ENCODE peak calls at places on chromosomes 4 and X, in five cellular contexts. R is HCT116, N is tibial nerve, M is Peyer's patch, H is colonic mucosa. V is an unnamed sample.
A peak's percentile ranks its signal among the peaks of the same experiment; 100 is the strongest.

GRCh38 chr4:30714408-30715031 is 5.6 kb upstream of the PCDH7 start:
- DNase-seq in R (peak; percentile 73), N (peak; percentile 49), M (no peak), H (peak; percentile 47), V (no peak)

GRCh38 chr4:136012250-136012649 is 1520.0 kb downstream of the PCDH18 start:
- DNase-seq in R (no peak), N (no peak), M (no peak), H (no peak), V (no peak)

GRCh38 chrX:75210602-75211001 is 54.5 kb upstream of the ABCB7 start:
- DNase-seq in R (no peak), N (no peak), M (no peak), H (no peak), V (no peak)

GRCh38 chrX:15973299-15973698 is 118.7 kb upstream of the AP1S2 start:
- DNase-seq in R (peak; percentile 21), N (no peak), M (no peak), H (peak; percentile 20), V (no peak)

GRCh38 chr4:61533140-61533539 is 333.0 kb downstream of the ADGRL3 start:
- DNase-seq in R (no peak), N (no peak), M (no peak), H (no peak), V (no peak)

GRCh38 chr4:123699823-123700822 is 303.5 kb downstream of the SPRY1 start:
- DNase-seq in R (no peak), N (no peak), M (no peak), H (no peak), V (no peak)

GRCh38 chr4:151957163-151957562 is 196.4 kb upstream of the GATB start:
- DNase-seq in R (no peak), N (no peak), M (no peak), H (no peak), V (no peak)

GRCh38 chr4:40238008-40238699 is 41.3 kb downstream of the RHOH start:
- DNase-seq in R (no peak), N (no peak), M (no peak), H (no peak), V (no peak)

GRCh38 chr4:155899891-155900290 is 3.6 kb upstream of the TDO2 start:
- DNase-seq in R (no peak), N (no peak), M (no peak), H (no peak), V (no peak)

GRCh38 chr4:116926631-116927295 is 158.6 kb downstream of the TRAM1L1 start:
- DNase-seq in R (no peak), N (no peak), M (no peak), H (no peak), V (no peak)

GRCh38 chr4:124437853-124438495 is 274.6 kb downstream of the ANKRD50 start:
- DNase-seq in R (no peak), N (no peak), M (no peak), H (no peak), V (no peak)

GRCh38 chr4:140952709-140953108 is 180.6 kb downstream of the RNF150 start:
- DNase-seq in R (no peak), N (no peak), M (no peak), H (no peak), V (no peak)

GRCh38 chrX:54530358-54530900 is 410 bp downstream of the GNL3L start:
- DNase-seq in R (no peak), N (peak; percentile 4), M (no peak), H (no peak), V (no peak)

GRCh38 chr4:49002931-49003330 is 16.9 kb downstream of the CWH43 start:
- DNase-seq in R (no peak), N (no peak), M (no peak), H (no peak), V (no peak)

GRCh38 chr4:48998440-48998839 is 12.4 kb downstream of the CWH43 start:
- DNase-seq in R (no peak), N (no peak), M (no peak), H (no peak), V (no peak)

GRCh38 chr4:48997962-48998361 is 11.9 kb downstream of the CWH43 start:
- DNase-seq in R (no peak), N (no peak), M (no peak), H (no peak), V (no peak)

GRCh38 chr4:49000806-49001205 is 14.7 kb downstream of the CWH43 start:
- DNase-seq in R (no peak), N (no peak), M (no peak), H (no peak), V (no peak)
- H3K9me3 ChIP-seq in R (no peaks in the 10 kb centered on the region), N (no peaks in the 10 kb centered on the region), M (no peaks in the 10 kb centered on the region), H (no peaks in the 10 kb centered on the region), V (no peaks in the 10 kb centered on the region)

DNA sequence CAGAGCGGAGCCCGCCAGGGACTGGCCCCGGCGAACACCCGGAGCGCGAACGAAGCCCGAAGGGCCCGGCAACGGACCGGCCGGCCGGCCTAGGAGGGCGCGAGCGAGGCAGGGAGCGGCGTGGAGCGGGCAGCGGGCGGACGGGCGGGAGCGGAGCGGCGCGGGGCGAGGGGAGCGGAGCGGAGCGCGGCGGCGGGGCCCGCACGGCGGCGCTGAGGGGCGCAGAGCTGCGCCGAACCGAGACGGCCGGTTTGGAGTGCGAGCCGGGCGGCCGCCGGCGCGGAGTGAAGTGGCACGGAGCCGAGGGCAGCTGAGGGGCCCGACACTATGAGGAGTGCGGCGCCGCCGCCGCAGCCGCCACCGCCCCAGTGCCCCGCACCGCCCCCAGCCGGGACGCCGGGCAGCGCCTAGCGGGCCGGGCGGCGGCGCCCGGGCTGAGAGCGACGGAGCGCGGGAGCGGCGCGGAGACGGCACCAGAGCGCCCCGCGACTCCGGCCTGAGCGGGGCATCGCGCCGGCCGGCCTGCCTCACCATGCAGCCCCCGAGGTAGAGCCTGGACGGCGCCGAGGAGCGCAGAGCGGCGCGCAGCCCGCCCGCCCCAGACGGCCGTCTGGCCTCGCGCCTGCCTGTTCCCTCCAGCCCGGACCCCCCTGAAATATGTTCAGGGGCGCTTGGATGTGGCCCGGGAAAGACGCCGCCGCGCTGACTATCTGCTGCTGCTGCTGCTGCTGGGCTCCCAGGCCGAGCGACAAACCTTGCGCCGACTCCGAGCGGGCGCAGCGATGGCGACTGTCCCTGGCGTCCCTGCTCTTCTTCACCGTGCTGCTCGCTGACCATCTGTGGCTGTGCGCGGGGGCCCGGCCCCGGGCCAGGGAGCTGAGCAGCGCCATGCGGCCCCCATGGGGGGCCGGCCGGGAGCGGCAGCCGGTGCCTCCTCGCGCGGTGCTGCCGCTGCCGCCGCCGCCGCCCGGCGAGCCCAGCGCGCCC is 793 bp downstream of the NALF2 start:
- DNase-seq in R (no peak), N (no peak), M (no peak), H (no peak), V (no peak)
- H3K4me3 ChIP-seq in R (peak overlapping the region; percentile 53), N (peak overlapping the region; percentile 27), M (no peak overlapping the region), H (peak overlapping the region; percentile 38), V (peak overlapping the region; percentile 43)

DNA sequence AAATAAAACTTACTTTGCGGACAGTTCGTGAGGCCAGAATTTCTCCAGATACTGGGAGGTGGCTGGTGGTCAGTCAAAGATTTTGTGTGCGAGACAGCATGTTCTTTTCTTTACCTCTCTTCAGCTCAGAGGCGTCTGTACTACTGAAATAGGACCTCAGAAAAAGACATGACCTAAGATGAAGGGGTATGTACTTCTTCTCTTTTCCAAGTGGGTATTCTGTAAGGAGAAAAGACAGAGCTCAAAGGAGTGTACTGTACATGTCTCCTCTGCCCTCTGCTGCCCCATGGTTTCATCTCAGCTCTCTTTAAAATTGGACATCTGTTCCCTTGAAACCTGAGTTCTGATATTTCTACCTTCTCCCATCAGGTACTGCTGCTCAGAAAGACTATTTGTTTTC is 38.1 kb downstream of the SEPTIN11 start:
- DNase-seq in R (no peak), N (no peak), M (no peak), H (no peak), V (no peak)
- TF ChIP-seq CTCF in R (no peak), N (no peak), M (no peak), H (no peak), V (no peak)

GRCh38 chrX:6472652-6473342 is 62.1 kb downstream of the VCX3A start:
- DNase-seq in R (no peak), N (no peak), M (no peak), H (no peak), V (no peak)
- H3K9me3 ChIP-seq in R (no peaks in the 10 kb centered on the region), N (no peaks in the 10 kb centered on the region), M (no peaks in the 10 kb centered on the region), H (no peaks in the 10 kb centered on the region), V (no peaks in the 10 kb centered on the region)

GRCh38 chr4:139018971-139019758 is 3.6 kb downstream of the NOCT start:
- DNase-seq in R (no peak), N (no peak), M (no peak), H (no peak), V (no peak)
- H3K4me3 ChIP-seq in R (no peak overlapping the region), N (no peak overlapping the region), M (no peak overlapping the region), H (no peak overlapping the region), V (no peak overlapping the region)

GRCh38 chr4:72602396-72602795 is 33.4 kb upstream of the ADAMTS3 start:
- DNase-seq in R (no peak), N (no peak), M (no peak), H (no peak), V (no peak)

GRCh38 chr4:72606751-72607150 is 37.7 kb upstream of the ADAMTS3 start:
- DNase-seq in R (no peak), N (no peak), M (no peak), H (no peak), V (no peak)

DNA sequence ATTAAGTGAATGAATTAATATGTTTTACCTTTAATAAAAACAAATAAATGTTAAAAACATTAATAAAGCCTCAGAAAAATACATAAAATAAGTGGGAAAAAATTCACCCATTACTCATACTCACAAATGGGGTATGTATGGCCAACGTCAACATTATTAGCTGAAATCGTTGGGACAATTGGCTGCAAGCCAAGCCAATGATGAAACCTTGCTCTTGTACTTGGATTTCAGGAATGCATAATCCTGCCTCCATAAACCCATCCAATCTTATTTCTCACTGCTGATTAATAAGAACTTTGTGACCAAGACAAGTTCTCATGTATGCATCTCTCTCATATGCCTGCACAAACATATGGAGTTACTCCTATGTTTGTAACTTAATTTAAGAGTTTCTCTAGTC is 35.3 kb upstream of the ADAMTS3 start:
- DNase-seq in R (no peak), N (peak; percentile 28), M (no peak), H (no peak), V (no peak)
- TF ChIP-seq CTCF in R (no peak), N (no peak), M (no peak), H (no peak), V (no peak)

GRCh38 chrX:154596290-154596929 is 11.5 kb downstream of the CTAG1A start:
- DNase-seq in R (no peak), N (no peak), M (no peak), H (no peak), V (no peak)

GRCh38 chrX:154594491-154594890 is 9.6 kb downstream of the CTAG1A start:
- DNase-seq in R (no peak), N (no peak), M (no peak), H (no peak), V (no peak)

GRCh38 chrX:154592505-154592904 is 7.6 kb downstream of the CTAG1A start:
- DNase-seq in R (no peak), N (no peak), M (no peak), H (no peak), V (no peak)

GRCh38 chrX:154595559-154595958 is 10.6 kb downstream of the CTAG1A start:
- DNase-seq in R (no peak), N (no peak), M (no peak), H (no peak), V (no peak)

DNA sequence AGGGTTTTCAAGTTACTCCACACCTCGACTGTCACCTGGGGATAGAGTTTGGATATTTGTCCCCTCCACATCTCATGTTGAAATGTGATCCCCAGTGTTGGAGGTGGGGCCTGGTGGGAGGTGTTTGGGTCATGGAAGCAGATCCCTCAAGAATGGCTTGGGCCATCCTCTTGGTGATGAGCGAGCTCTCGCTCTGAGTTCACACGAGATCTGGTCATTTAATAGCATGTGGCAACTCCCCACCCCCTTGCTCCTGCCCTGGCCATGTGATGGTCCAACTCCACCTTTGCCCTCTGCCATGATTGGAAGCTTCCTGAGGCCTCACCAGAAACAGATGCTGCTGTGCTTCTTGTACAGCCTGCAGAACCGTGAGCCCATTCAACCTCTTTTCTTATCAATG is 8.3 kb downstream of the CTAG1A start:
- DNase-seq in R (no peak), N (no peak), M (no peak), H (no peak), V (no peak)
- H3K9me3 ChIP-seq in R (no peaks in the 10 kb centered on the region), N (no peaks in the 10 kb centered on the region), M (no peaks in the 10 kb centered on the region), H (no peaks in the 10 kb centered on the region), V (no peaks in the 10 kb centered on the region)

V was measured in upper lobe of right lung.